ENCODE peak calls at places on chromosomes 7 and 10, in five cellular contexts. One of them, this sample, is unnamed.

GRCh38 chr7:103065666-103066065 is 8.9 kb downstream of the FBXL13 start:
- DNase-seq in SK-N-SH: peak
- DNase-seq in PC-3: peak
- DNase-seq in MM.1S: peak
- DNase-seq in HCT116: peak
- DNase-seq in this sample: peak

GRCh38 chr10:43237631-43238446 is 29.0 kb downstream of the RASGEF1A start:
- DNase-seq in PC-3: no peak
- DNase-seq in MM.1S: no peak
- DNase-seq in HCT116: no peak
- DNase-seq in SK-N-SH: no peak
- DNase-seq in this sample: no peak

GRCh38 chr7:66537876-66538275 is 90.8 kb upstream of the KCTD7 start:
- DNase-seq in PC-3: no peak
- DNase-seq in HCT116: no peak
- DNase-seq in MM.1S: no peak
- DNase-seq in SK-N-SH: no peak
- DNase-seq in this sample: no peak

GRCh38 chr7:95126053-95126709 is 198.2 kb downstream of the PON1 start:
- DNase-seq in PC-3: no peak
- DNase-seq in MM.1S: no peak
- DNase-seq in SK-N-SH: no peak
- DNase-seq in HCT116: no peak
- DNase-seq in this sample: no peak

GRCh38 chr7:12569673-12570072 is 847 bp upstream of the SCIN start:
- DNase-seq in HCT116: no peak
- DNase-seq in PC-3: no peak
- DNase-seq in SK-N-SH: no peak
- DNase-seq in MM.1S: peak
- DNase-seq in this sample: no peak

GRCh38 chr10:125017547-125018298 is 75.8 kb downstream of the ZRANB1 start:
- DNase-seq in PC-3: no peak
- DNase-seq in SK-N-SH: no peak
- DNase-seq in HCT116: no peak
- DNase-seq in MM.1S: no peak
- DNase-seq in this sample: peak

GRCh38 chr10:15879058-15879457 is 18.8 kb upstream of the MINDY3 start:
- DNase-seq in HCT116: no peak
- DNase-seq in MM.1S: peak
- DNase-seq in PC-3: peak
- DNase-seq in SK-N-SH: peak
- DNase-seq in this sample: peak

GRCh38 chr10:34978080-34978479 is 112.1 kb downstream of the CUL2 start:
- DNase-seq in PC-3: peak
- DNase-seq in SK-N-SH: no peak
- DNase-seq in HCT116: no peak
- DNase-seq in MM.1S: no peak
- DNase-seq in this sample: no peak

GRCh38 chr10:131901181-131901829 is 497 bp downstream of the PPP2R2D start:
- DNase-seq in MM.1S: peak
- DNase-seq in PC-3: no peak
- DNase-seq in HCT116: no peak
- DNase-seq in SK-N-SH: peak
- DNase-seq in this sample: peak

GRCh38 chr7:27123477-27124053 is 7.0 kb downstream of the HOXA4 start:
- DNase-seq in SK-N-SH: no peak
- DNase-seq in PC-3: no peak
- DNase-seq in MM.1S: no peak
- DNase-seq in HCT116: no peak
- DNase-seq in this sample: no peak

GRCh38 chr10:102316421-102316820 is 71.1 kb downstream of the GBF1 start:
- DNase-seq in MM.1S: no peak
- DNase-seq in HCT116: no peak
- DNase-seq in SK-N-SH: no peak
- DNase-seq in PC-3: peak
- DNase-seq in this sample: no peak

GRCh38 chr10:52450743-52451142 is 136.7 kb downstream of the DKK1 start:
- DNase-seq in PC-3: no peak
- DNase-seq in MM.1S: no peak
- DNase-seq in SK-N-SH: no peak
- DNase-seq in HCT116: no peak
- DNase-seq in this sample: no peak

GRCh38 chr7:9264395-9264794 is 831.0 kb downstream of the NXPH1 start:
- DNase-seq in HCT116: no peak
- DNase-seq in SK-N-SH: no peak
- DNase-seq in MM.1S: no peak
- DNase-seq in PC-3: no peak
- DNase-seq in this sample: no peak

GRCh38 chr10:101060036-101060950 is 1.5 kb upstream of the KAZALD1 start:
- DNase-seq in SK-N-SH: peak
- DNase-seq in MM.1S: peak
- DNase-seq in PC-3: peak
- DNase-seq in HCT116: peak
- DNase-seq in this sample: peak

GRCh38 chr10:128927389-128927788 is 539.7 kb upstream of the MGMT start:
- DNase-seq in PC-3: no peak
- DNase-seq in MM.1S: no peak
- DNase-seq in SK-N-SH: no peak
- DNase-seq in HCT116: no peak
- DNase-seq in this sample: no peak

GRCh38 chr10:102279104-102279503 is 33.8 kb downstream of the GBF1 start:
- DNase-seq in PC-3: no peak
- DNase-seq in MM.1S: no peak
- DNase-seq in HCT116: no peak
- DNase-seq in SK-N-SH: no peak
- DNase-seq in this sample: no peak

GRCh38 chr10:3107426-3107961 is 40.1 kb downstream of the PFKP start:
- DNase-seq in HCT116: no peak
- DNase-seq in SK-N-SH: no peak
- DNase-seq in PC-3: no peak
- DNase-seq in MM.1S: no peak
- DNase-seq in this sample: no peak

GRCh38 chr7:156651472-156651871 is 10.9 kb downstream of the RNF32 start:
- DNase-seq in SK-N-SH: no peak
- DNase-seq in PC-3: peak
- DNase-seq in HCT116: no peak
- DNase-seq in MM.1S: no peak
- DNase-seq in this sample: no peak

GRCh38 chr7:114183311-114184105 is 231.1 kb upstream of the FOXP2 start:
- DNase-seq in HCT116: no peak
- DNase-seq in PC-3: no peak
- DNase-seq in SK-N-SH: no peak
- DNase-seq in MM.1S: no peak
- DNase-seq in this sample: no peak

GRCh38 chr7:6071406-6071805 is 40.2 kb downstream of the ANKRD61 start:
- DNase-seq in HCT116: no peak
- DNase-seq in PC-3: no peak
- DNase-seq in MM.1S: peak
- DNase-seq in SK-N-SH: no peak
- DNase-seq in this sample: no peak

GRCh38 chr7:99128076-99128950 is 15.6 kb downstream of the SMURF1 start:
- DNase-seq in HCT116: no peak
- DNase-seq in PC-3: peak
- DNase-seq in SK-N-SH: no peak
- DNase-seq in MM.1S: no peak
- DNase-seq in this sample: no peak

GRCh38 chr7:77481615-77482014 is 55.5 kb upstream of the PTPN12 start:
- DNase-seq in PC-3: peak
- DNase-seq in SK-N-SH: no peak
- DNase-seq in MM.1S: peak
- DNase-seq in HCT116: no peak
- DNase-seq in this sample: no peak

GRCh38 chr10:123354521-123354920 is 200.3 kb downstream of the BUB3 start:
- DNase-seq in MM.1S: no peak
- DNase-seq in SK-N-SH: peak
- DNase-seq in HCT116: no peak
- DNase-seq in PC-3: no peak
- DNase-seq in this sample: no peak

GRCh38 chr10:132465193-132465888 is 68.3 kb downstream of the PWWP2B start:
- DNase-seq in MM.1S: no peak
- DNase-seq in HCT116: no peak
- DNase-seq in SK-N-SH: no peak
- DNase-seq in PC-3: no peak
- DNase-seq in this sample: peak

GRCh38 chr10:3413937-3414710 is 241.5 kb upstream of the PITRM1 start:
- DNase-seq in MM.1S: no peak
- DNase-seq in SK-N-SH: no peak
- DNase-seq in HCT116: no peak
- DNase-seq in PC-3: no peak
- DNase-seq in this sample: no peak

GRCh38 chr10:86390337-86391120 is 23.9 kb upstream of the GRID1 start:
- DNase-seq in MM.1S: no peak
- DNase-seq in SK-N-SH: no peak
- DNase-seq in PC-3: no peak
- DNase-seq in HCT116: no peak
- DNase-seq in this sample: no peak

GRCh38 chr10:110007701-110008517 is at the start of gene ADD3:
- DNase-seq in HCT116: peak
- DNase-seq in SK-N-SH: peak
- DNase-seq in MM.1S: peak
- DNase-seq in PC-3: peak
- DNase-seq in this sample: peak

GRCh38 chr10:110008518-110009339 is 945 bp downstream of the ADD3 start:
- DNase-seq in SK-N-SH: peak
- DNase-seq in MM.1S: peak
- DNase-seq in PC-3: peak
- DNase-seq in HCT116: no peak
- DNase-seq in this sample: peak

GRCh38 chr10:110007171-110007700 is 548 bp upstream of the ADD3 start:
- DNase-seq in PC-3: no peak
- DNase-seq in HCT116: no peak
- DNase-seq in SK-N-SH: no peak
- DNase-seq in MM.1S: no peak
- DNase-seq in this sample: no peak

GRCh38 chr10:110011679-110012078 is 3.9 kb downstream of the ADD3 start:
- DNase-seq in HCT116: no peak
- DNase-seq in PC-3: peak
- DNase-seq in MM.1S: no peak
- DNase-seq in SK-N-SH: no peak
- DNase-seq in this sample: no peak

GRCh38 chr10:110010076-110011069 is 2.6 kb downstream of the ADD3 start:
- DNase-seq in HCT116: no peak
- DNase-seq in MM.1S: peak
- DNase-seq in PC-3: no peak
- DNase-seq in SK-N-SH: no peak
- DNase-seq in this sample: no peak
- TF ChIP-seq EZH2phosphoT487 in HCT116: no peak
- TF ChIP-seq EZH2phosphoT487 in MM.1S: no peak
- TF ChIP-seq EZH2phosphoT487 in PC-3: no peak
- TF ChIP-seq EZH2phosphoT487 in SK-N-SH: no peak
- TF ChIP-seq EZH2phosphoT487 in this sample: no peak

DNA sequence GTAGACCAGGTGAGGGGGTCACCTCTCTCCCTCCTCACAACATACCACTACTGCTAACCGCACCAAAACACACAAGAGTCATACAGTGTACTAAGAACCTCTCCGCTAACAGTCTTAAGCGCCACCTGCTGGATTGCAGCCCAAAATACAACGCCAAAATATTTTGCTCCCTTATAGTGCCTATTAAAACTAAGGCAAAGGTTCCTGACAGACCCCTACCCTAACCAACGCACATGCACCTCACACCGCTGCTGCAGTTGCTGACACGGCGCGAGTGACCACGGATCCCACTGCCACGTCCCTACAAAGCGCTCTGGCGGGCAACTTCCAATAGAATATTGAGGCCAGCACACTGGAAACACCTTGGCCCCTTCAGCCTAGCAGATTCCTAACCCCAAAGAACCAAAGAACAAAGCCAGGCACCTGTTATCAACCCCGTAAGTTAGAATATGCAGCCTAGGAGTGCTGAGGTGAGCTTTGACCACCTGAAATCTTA is 563.6 kb upstream of the SEMA3D start:
- DNase-seq in HCT116: peak
- DNase-seq in SK-N-SH: peak
- DNase-seq in MM.1S: peak
- DNase-seq in PC-3: peak
- DNase-seq in this sample: peak
- TF ChIP-seq CTCF in HCT116: peak
- TF ChIP-seq CTCF in SK-N-SH: peak
- TF ChIP-seq CTCF in MM.1S: peak
- TF ChIP-seq CTCF in PC-3: peak
- TF ChIP-seq CTCF in this sample: peak

GRCh38 chr7:91266067-91266930 is 2.1 kb downstream of the FZD1 start:
- DNase-seq in HCT116: no peak
- DNase-seq in PC-3: no peak
- DNase-seq in SK-N-SH: peak
- DNase-seq in MM.1S: no peak
- DNase-seq in this sample: peak
- H3K9ac ChIP-seq in HCT116: no peak
- H3K9ac ChIP-seq in PC-3: no peak
- H3K9ac ChIP-seq in SK-N-SH: no peak
- H3K9ac ChIP-seq in MM.1S: no peak
- H3K9ac ChIP-seq in this sample: no peak

DNA sequence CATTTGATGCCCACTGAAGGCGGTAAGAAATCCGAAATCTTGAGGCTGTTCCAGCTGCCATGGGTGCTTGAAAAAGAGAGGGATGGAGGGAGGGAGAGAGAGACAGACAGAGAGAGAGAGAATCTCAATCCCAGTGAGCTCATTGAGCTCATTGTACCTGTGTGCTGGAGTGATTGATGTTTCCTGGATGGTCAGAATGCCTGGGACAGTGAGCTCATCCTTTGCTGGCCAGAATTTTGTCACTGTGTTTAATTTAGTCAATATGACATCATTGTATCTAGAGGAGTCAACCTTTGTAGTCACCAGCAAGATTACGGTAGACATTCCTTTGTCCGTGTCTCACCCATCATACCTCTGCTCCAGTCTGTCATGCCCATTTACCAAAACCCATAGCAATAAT is 625.4 kb upstream of the POM121L12 start:
- DNase-seq in MM.1S: no peak
- DNase-seq in PC-3: no peak
- DNase-seq in SK-N-SH: no peak
- DNase-seq in HCT116: no peak
- DNase-seq in this sample: no peak
- TF ChIP-seq EZH2phosphoT487 in MM.1S: no peak
- TF ChIP-seq EZH2phosphoT487 in PC-3: no peak
- TF ChIP-seq EZH2phosphoT487 in SK-N-SH: no peak
- TF ChIP-seq EZH2phosphoT487 in HCT116: no peak
- TF ChIP-seq EZH2phosphoT487 in this sample: no peak

DNA sequence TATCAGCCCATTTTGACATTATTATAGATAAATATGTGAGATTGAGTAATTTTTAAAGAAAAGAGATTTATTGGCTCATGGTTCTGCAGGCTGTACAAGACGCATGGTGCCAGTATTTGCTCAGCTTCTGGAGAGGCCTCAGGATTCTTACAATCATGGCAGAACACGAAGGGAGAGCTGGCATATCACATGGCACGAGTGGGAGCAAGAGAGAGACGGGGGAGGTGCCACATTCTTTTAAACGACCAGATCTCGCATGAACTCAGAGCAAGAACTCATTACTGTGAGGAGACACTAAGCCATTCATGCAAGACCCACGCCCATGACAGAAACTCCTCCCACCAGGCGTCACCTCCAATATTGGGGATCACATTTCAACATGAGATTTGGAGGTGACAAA is 40.1 kb upstream of the ZNF488 start:
- DNase-seq in HCT116: no peak
- DNase-seq in PC-3: no peak
- DNase-seq in SK-N-SH: no peak
- DNase-seq in MM.1S: no peak
- DNase-seq in this sample: no peak
- TF ChIP-seq CTCF in HCT116: no peak
- TF ChIP-seq CTCF in PC-3: no peak
- TF ChIP-seq CTCF in SK-N-SH: no peak
- TF ChIP-seq CTCF in MM.1S: no peak
- TF ChIP-seq CTCF in this sample: no peak